ENCODE peak calls at places on chromosomes 11 and 22, in five cellular contexts. One of them, this sample, is unnamed.

GRCh38 chr11:106956887-106957505 is 61.3 kb downstream of the GUCY1A2 start:
- DNase-seq in activated T-cell treated with anti-CD3 and anti-CD28 coated beads for 1 hour: no peak
- DNase-seq in KG1: no peak
- DNase-seq in right lobe of liver: no peak
- DNase-seq in epithelial cell of esophagus: no peak
- DNase-seq in this sample: no peak

GRCh38 chr11:95500466-95500865 is 269.5 kb upstream of the SESN3 start:
- DNase-seq in activated T-cell treated with anti-CD3 and anti-CD28 coated beads for 1 hour: no peak
- DNase-seq in right lobe of liver: no peak
- DNase-seq in KG1: no peak
- DNase-seq in epithelial cell of esophagus: no peak
- DNase-seq in this sample: no peak

GRCh38 chr11:14229472-14229871 is 129.5 kb downstream of the RRAS2 start:
- DNase-seq in KG1: no peak
- DNase-seq in epithelial cell of esophagus: no peak
- DNase-seq in activated T-cell treated with anti-CD3 and anti-CD28 coated beads for 1 hour: no peak
- DNase-seq in right lobe of liver: no peak
- DNase-seq in this sample: no peak

GRCh38 chr22:21669026-21669425 is 3.2 kb downstream of the PPIL2 start:
- DNase-seq in activated T-cell treated with anti-CD3 and anti-CD28 coated beads for 1 hour: no peak
- DNase-seq in right lobe of liver: no peak
- DNase-seq in KG1: no peak
- DNase-seq in epithelial cell of esophagus: peak
- DNase-seq in this sample: no peak

GRCh38 chr11:12090061-12090572 is 20.3 kb upstream of the MICAL2 start:
- DNase-seq in activated T-cell treated with anti-CD3 and anti-CD28 coated beads for 1 hour: no peak
- DNase-seq in epithelial cell of esophagus: peak
- DNase-seq in right lobe of liver: no peak
- DNase-seq in KG1: peak
- DNase-seq in this sample: peak

GRCh38 chr11:86241956-86242525 is 2.5 kb upstream of the EED start:
- DNase-seq in epithelial cell of esophagus: no peak
- DNase-seq in right lobe of liver: no peak
- DNase-seq in activated T-cell treated with anti-CD3 and anti-CD28 coated beads for 1 hour: no peak
- DNase-seq in KG1: no peak
- DNase-seq in this sample: no peak

GRCh38 chr22:30116362-30117117 is 36.3 kb downstream of the HORMAD2 start:
- DNase-seq in right lobe of liver: no peak
- DNase-seq in epithelial cell of esophagus: peak
- DNase-seq in KG1: no peak
- DNase-seq in activated T-cell treated with anti-CD3 and anti-CD28 coated beads for 1 hour: no peak
- DNase-seq in this sample: no peak

GRCh38 chr11:67416416-67417335 is 1.2 kb downstream of the CARNS1 start:
- DNase-seq in epithelial cell of esophagus: peak
- DNase-seq in right lobe of liver: no peak
- DNase-seq in KG1: no peak
- DNase-seq in activated T-cell treated with anti-CD3 and anti-CD28 coated beads for 1 hour: peak
- DNase-seq in this sample: peak

GRCh38 chr11:15150507-15150906 is 35.8 kb downstream of the INSC start:
- DNase-seq in KG1: no peak
- DNase-seq in activated T-cell treated with anti-CD3 and anti-CD28 coated beads for 1 hour: no peak
- DNase-seq in right lobe of liver: no peak
- DNase-seq in epithelial cell of esophagus: no peak
- DNase-seq in this sample: no peak

This sample was measured in lower lobe of right lung.